ENCODE peak calls at places on chromosomes 16 and 17, in six cellular contexts. One of them, this sample, is unnamed.

GRCh38 chr17:57447357-57448019 is 191.2 kb downstream of the MSI2 start:
- DNase-seq in stimulated activated CD8-positive, alpha-beta memory T cell treated with anti-CD3 and anti-CD28 coated beads, Interleukin-4, amount 100 ng/mL, for 1 hour: no peak
- DNase-seq in ACHN: no peak
- DNase-seq in uterus: no peak
- DNase-seq in lung: no peak
- DNase-seq in NCI-H460: no peak
- DNase-seq in this sample: no peak

GRCh38 chr16:10738231-10739077 is 5.2 kb upstream of the NUBP1 start:
- DNase-seq in stimulated activated CD8-positive, alpha-beta memory T cell treated with anti-CD3 and anti-CD28 coated beads, Interleukin-4, amount 100 ng/mL, for 1 hour: no peak
- DNase-seq in ACHN: peak; percentile 82
- DNase-seq in uterus: peak; percentile 50
- DNase-seq in lung: peak; percentile 49
- DNase-seq in NCI-H460: peak; percentile 53
- DNase-seq in this sample: no peak

GRCh38 chr16:56936491-56936890 is 4.5 kb downstream of the HERPUD1 start:
- DNase-seq in stimulated activated CD8-positive, alpha-beta memory T cell treated with anti-CD3 and anti-CD28 coated beads, Interleukin-4, amount 100 ng/mL, for 1 hour: no peak
- DNase-seq in ACHN: no peak
- DNase-seq in uterus: no peak
- DNase-seq in lung: no peak
- DNase-seq in NCI-H460: peak; percentile 86
- DNase-seq in this sample: no peak

GRCh38 chr16:8850279-8850885 is 18.4 kb downstream of the CARHSP1 start:
- DNase-seq in stimulated activated CD8-positive, alpha-beta memory T cell treated with anti-CD3 and anti-CD28 coated beads, Interleukin-4, amount 100 ng/mL, for 1 hour: no peak
- DNase-seq in ACHN: peak; percentile 52
- DNase-seq in uterus: peak; percentile 27
- DNase-seq in lung: no peak
- DNase-seq in NCI-H460: no peak
- DNase-seq in this sample: no peak

GRCh38 chr16:4570688-4571321 is 14.7 kb downstream of the C16orf96 start:
- DNase-seq in stimulated activated CD8-positive, alpha-beta memory T cell treated with anti-CD3 and anti-CD28 coated beads, Interleukin-4, amount 100 ng/mL, for 1 hour: no peak
- DNase-seq in ACHN: no peak
- DNase-seq in uterus: no peak
- DNase-seq in lung: no peak
- DNase-seq in NCI-H460: no peak
- DNase-seq in this sample: no peak

GRCh38 chr17:67035131-67036083 is 8.9 kb upstream of the CACNG1 start:
- DNase-seq in stimulated activated CD8-positive, alpha-beta memory T cell treated with anti-CD3 and anti-CD28 coated beads, Interleukin-4, amount 100 ng/mL, for 1 hour: no peak
- DNase-seq in ACHN: no peak
- DNase-seq in uterus: no peak
- DNase-seq in lung: no peak
- DNase-seq in NCI-H460: no peak
- DNase-seq in this sample: no peak

GRCh38 chr16:46555981-46556380 is 65.2 kb downstream of the SHCBP1 start:
- DNase-seq in stimulated activated CD8-positive, alpha-beta memory T cell treated with anti-CD3 and anti-CD28 coated beads, Interleukin-4, amount 100 ng/mL, for 1 hour: no peak
- DNase-seq in ACHN: no peak
- DNase-seq in uterus: no peak
- DNase-seq in lung: no peak
- DNase-seq in NCI-H460: no peak
- DNase-seq in this sample: no peak

GRCh38 chr17:15392326-15392739 is 50.9 kb upstream of the TEKT3 start:
- DNase-seq in stimulated activated CD8-positive, alpha-beta memory T cell treated with anti-CD3 and anti-CD28 coated beads, Interleukin-4, amount 100 ng/mL, for 1 hour: no peak
- DNase-seq in ACHN: no peak
- DNase-seq in uterus: peak; percentile 31
- DNase-seq in lung: no peak
- DNase-seq in NCI-H460: no peak
- DNase-seq in this sample: no peak

GRCh38 chr17:83137523-83137922 is 58.1 kb downstream of the METRNL start:
- DNase-seq in stimulated activated CD8-positive, alpha-beta memory T cell treated with anti-CD3 and anti-CD28 coated beads, Interleukin-4, amount 100 ng/mL, for 1 hour: no peak
- DNase-seq in ACHN: no peak
- DNase-seq in uterus: no peak
- DNase-seq in lung: no peak
- DNase-seq in NCI-H460: no peak
- DNase-seq in this sample: no peak

GRCh38 chr16:29307598-29308507 is 98.7 kb downstream of the NPIPB11 start:
- DNase-seq in stimulated activated CD8-positive, alpha-beta memory T cell treated with anti-CD3 and anti-CD28 coated beads, Interleukin-4, amount 100 ng/mL, for 1 hour: no peak
- DNase-seq in ACHN: no peak
- DNase-seq in uterus: no peak
- DNase-seq in lung: no peak
- DNase-seq in NCI-H460: no peak
- DNase-seq in this sample: no peak

GRCh38 chr16:11236441-11236840 is 19.6 kb downstream of the SOCS1 start:
- DNase-seq in stimulated activated CD8-positive, alpha-beta memory T cell treated with anti-CD3 and anti-CD28 coated beads, Interleukin-4, amount 100 ng/mL, for 1 hour: no peak
- DNase-seq in ACHN: no peak
- DNase-seq in uterus: no peak
- DNase-seq in lung: no peak
- DNase-seq in NCI-H460: no peak
- DNase-seq in this sample: no peak

GRCh38 chr16:14194706-14195105 is 123.6 kb downstream of the MRTFB start:
- DNase-seq in stimulated activated CD8-positive, alpha-beta memory T cell treated with anti-CD3 and anti-CD28 coated beads, Interleukin-4, amount 100 ng/mL, for 1 hour: no peak
- DNase-seq in ACHN: no peak
- DNase-seq in uterus: no peak
- DNase-seq in lung: no peak
- DNase-seq in NCI-H460: no peak
- DNase-seq in this sample: no peak

GRCh38 chr16:25481636-25482035 is 210.1 kb upstream of the HS3ST4 start:
- DNase-seq in stimulated activated CD8-positive, alpha-beta memory T cell treated with anti-CD3 and anti-CD28 coated beads, Interleukin-4, amount 100 ng/mL, for 1 hour: no peak
- DNase-seq in ACHN: peak; percentile 90
- DNase-seq in uterus: no peak
- DNase-seq in lung: no peak
- DNase-seq in NCI-H460: no peak
- DNase-seq in this sample: no peak

GRCh38 chr16:86012221-86012620 is 113.3 kb downstream of the IRF8 start:
- DNase-seq in stimulated activated CD8-positive, alpha-beta memory T cell treated with anti-CD3 and anti-CD28 coated beads, Interleukin-4, amount 100 ng/mL, for 1 hour: no peak
- DNase-seq in ACHN: no peak
- DNase-seq in uterus: no peak
- DNase-seq in lung: no peak
- DNase-seq in NCI-H460: no peak
- DNase-seq in this sample: no peak

GRCh38 chr16:52237823-52238222 is 309.1 kb downstream of the TOX3 start:
- DNase-seq in stimulated activated CD8-positive, alpha-beta memory T cell treated with anti-CD3 and anti-CD28 coated beads, Interleukin-4, amount 100 ng/mL, for 1 hour: no peak
- DNase-seq in ACHN: no peak
- DNase-seq in uterus: no peak
- DNase-seq in lung: no peak
- DNase-seq in NCI-H460: no peak
- DNase-seq in this sample: no peak

GRCh38 chr17:9220466-9221230 is 199.3 kb downstream of the NTN1 start:
- DNase-seq in stimulated activated CD8-positive, alpha-beta memory T cell treated with anti-CD3 and anti-CD28 coated beads, Interleukin-4, amount 100 ng/mL, for 1 hour: no peak
- DNase-seq in ACHN: no peak
- DNase-seq in uterus: no peak
- DNase-seq in lung: no peak
- DNase-seq in NCI-H460: no peak
- DNase-seq in this sample: no peak

GRCh38 chr17:6497496-6498221 is 53.4 kb downstream of the PIMREG start:
- DNase-seq in stimulated activated CD8-positive, alpha-beta memory T cell treated with anti-CD3 and anti-CD28 coated beads, Interleukin-4, amount 100 ng/mL, for 1 hour: no peak
- DNase-seq in ACHN: no peak
- DNase-seq in uterus: no peak
- DNase-seq in lung: no peak
- DNase-seq in NCI-H460: no peak
- DNase-seq in this sample: no peak

GRCh38 chr17:32876414-32877163 is at the start of gene MYO1D:
- DNase-seq in stimulated activated CD8-positive, alpha-beta memory T cell treated with anti-CD3 and anti-CD28 coated beads, Interleukin-4, amount 100 ng/mL, for 1 hour: peak; percentile 40
- DNase-seq in ACHN: peak; percentile 65
- DNase-seq in uterus: peak; percentile 60
- DNase-seq in lung: peak; percentile 70
- DNase-seq in NCI-H460: no peak
- DNase-seq in this sample: no peak